ENCODE peak calls at places on chromosomes 1 and 21, in seven cellular contexts. P is NCI-H1436, L is WTC11, U is iris pigment epithelial cell, I is MM.1S, S is nephron progenitor cell, E is dorsolateral prefrontal cortex. O is an unnamed sample.

GRCh38 chr1:224298344-224299330 is 31.3 kb downstream of the NVL start:
- DNase-seq in P (no peak), L (no peak), S (no peak), I (no peak), U (no peak), E (no peak), O (no peak)

GRCh38 chr1:91765880-91766443 is 120.0 kb downstream of the TGFBR3 start:
- DNase-seq in U (peak; percentile 36), S (no peak), L (no peak), P (no peak), E (no peak), I (no peak), O (no peak)

GRCh38 chr1:71049951-71050598 is 2.5 kb upstream of the PTGER3 start:
- DNase-seq in I (peak; percentile 52), E (no peak), S (peak; percentile 21), L (no peak), P (peak; percentile 50), U (peak; percentile 73), O (no peak)

GRCh38 chr1:99650021-99650420 is 4.1 kb downstream of the PALMD start:
- DNase-seq in S (no peak), P (no peak), E (no peak), I (no peak), L (no peak), U (no peak), O (no peak)

GRCh38 chr21:37045139-37045538 is 27.7 kb downstream of the PIGP start:
- DNase-seq in U (no peak), P (no peak), S (no peak), I (peak; percentile 20), E (no peak), L (no peak), O (no peak)

GRCh38 chr21:36478207-36478701 is 1.7 kb downstream of the CLDN14 start:
- DNase-seq in S (no peak), U (peak; percentile 96), E (no peak), P (no peak), I (no peak), L (no peak), O (no peak)

GRCh38 chr1:246068619-246069509 is 438.2 kb downstream of the SMYD3 start:
- DNase-seq in P (no peak), S (no peak), U (no peak), L (no peak), I (no peak), E (no peak), O (no peak)

GRCh38 chr1:198798923-198799386 is 160.1 kb downstream of the PTPRC start:
- DNase-seq in L (no peak), I (no peak), S (no peak), P (no peak), E (no peak), U (no peak), O (no peak)

GRCh38 chr1:201602413-201603265 is 63.7 kb downstream of the NAV1 start:
- DNase-seq in U (peak; percentile 99), I (no peak), P (no peak), S (no peak), E (no peak), L (no peak), O (no peak)

GRCh38 chr21:27954806-27955205 is 987.9 kb upstream of the ADAMTS5 start:
- DNase-seq in P (no peak), U (peak; percentile 84), L (no peak), I (no peak), S (no peak), E (no peak), O (no peak)

GRCh38 chr1:220149742-220150141 is 55.8 kb downstream of the IARS2 start:
- DNase-seq in S (no peak), I (no peak), L (no peak), P (no peak), E (no peak), U (no peak), O (no peak)

GRCh38 chr1:230820568-230820967 is 47.8 kb downstream of the C1orf198 start:
- DNase-seq in L (no peak), U (no peak), P (no peak), E (peak; percentile 93), I (no peak), S (no peak), O (no peak)

GRCh38 chr1:161840363-161840762 is 74.2 kb downstream of the ATF6 start:
- DNase-seq in S (no peak), L (no peak), E (no peak), U (peak; percentile 71), P (no peak), I (no peak), O (no peak)

GRCh38 chr1:247211339-247211738 is 39.5 kb upstream of the ZNF124 start:
- DNase-seq in I (peak; percentile 11), S (no peak), L (no peak), E (no peak), P (no peak), U (no peak), O (no peak)

GRCh38 chr21:34517491-34518245 is 5.7 kb upstream of the KCNE1 start:
- DNase-seq in P (no peak), I (peak; percentile 20), E (no peak), L (no peak), U (no peak), S (no peak), O (no peak)

GRCh38 chr1:2888281-2888845 is 86.9 kb upstream of the TTC34 start:
- DNase-seq in S (no peak), L (no peak), U (no peak), E (no peak), P (no peak), I (no peak), O (no peak)

GRCh38 chr1:71223949-71224348 is 143.1 kb upstream of the ZRANB2 start:
- DNase-seq in U (no peak), E (no peak), S (no peak), P (no peak), I (no peak), L (no peak), O (no peak)

GRCh38 chr1:9630331-9631081 is 21.0 kb upstream of the PIK3CD start:
- DNase-seq in I (no peak), U (no peak), L (no peak), E (no peak), P (no peak), S (no peak), O (no peak)

GRCh38 chr1:28265577-28265976 is 6.3 kb downstream of the SESN2 start:
- DNase-seq in L (no peak), U (no peak), P (no peak), S (no peak), I (no peak), E (no peak), O (no peak)

GRCh38 chr1:215181518-215181917 is 99.0 kb downstream of the KCNK2 start:
- DNase-seq in E (no peak), L (no peak), I (no peak), S (no peak), U (peak; percentile 24), P (no peak), O (no peak)

GRCh38 chr1:53578358-53578757 is 119.2 kb downstream of the DMRTB1 start:
- DNase-seq in S (no peak), L (no peak), E (no peak), U (peak; percentile 61), I (no peak), P (no peak), O (no peak)

GRCh38 chr1:228014235-228014930 is 7.6 kb downstream of the WNT3A start:
- DNase-seq in S (no peak), L (no peak), P (no peak), E (peak; percentile 25), U (peak; percentile 20), I (no peak), O (no peak)

GRCh38 chr1:226406401-226406881 is 1.5 kb downstream of the PARP1 start:
- DNase-seq in L (no peak), E (no peak), S (no peak), I (peak; percentile 82), U (peak; percentile 27), P (no peak), O (no peak)

GRCh38 chr1:224639426-224639975 is 23.4 kb downstream of the CNIH3 start:
- DNase-seq in I (no peak), P (no peak), E (no peak), L (no peak), S (no peak), U (no peak), O (no peak)

GRCh38 chr1:162994921-162995320 is 74.2 kb upstream of the RGS4 start:
- DNase-seq in E (no peak), P (no peak), L (no peak), S (no peak), U (no peak), I (no peak), O (no peak)

GRCh38 chr1:236156512-236157208 is 14.3 kb downstream of the GPR137B start:
- DNase-seq in U (no peak), P (no peak), I (peak; percentile 67), L (no peak), S (no peak), E (no peak), O (no peak)

GRCh38 chr1:66764994-66765578 is 12.8 kb downstream of the DYNLT5 start:
- DNase-seq in S (peak; percentile 34), L (peak; percentile 16), P (peak; percentile 42), U (peak; percentile 68), I (peak; percentile 72), E (no peak), O (peak; percentile 85)

GRCh38 chr1:97364086-97364485 is 556.7 kb downstream of the DPYD start:
- DNase-seq in S (no peak), E (no peak), U (peak; percentile 77), L (no peak), I (no peak), P (no peak), O (no peak)

GRCh38 chr1:247357781-247358211 is 26.1 kb upstream of the ZNF496 start:
- DNase-seq in E (no peak), P (no peak), S (no peak), L (no peak), U (peak; percentile 49), I (no peak), O (no peak)

GRCh38 chr1:38330799-38331198 is 284.2 kb upstream of the POU3F1 start:
- DNase-seq in I (no peak), E (no peak), L (no peak), S (no peak), P (no peak), U (no peak), O (no peak)

GRCh38 chr1:32892368-32893197 is 6.3 kb downstream of the HPCA start:
- DNase-seq in E (peak; percentile 82), L (peak; percentile 92), P (peak; percentile 84), U (peak; percentile 12), S (peak; percentile 74), I (no peak), O (peak; percentile 78)

GRCh38 chr1:156860113-156860638 is 489 bp upstream of the NTRK1 start:
- DNase-seq in I (peak; percentile 54), P (peak; percentile 17), L (peak; percentile 76), U (peak; percentile 48), S (peak; percentile 75), E (no peak), O (peak; percentile 61)

GRCh38 chr1:202189919-202190715 is 3.5 kb upstream of the LGR6 start:
- DNase-seq in U (peak; percentile 24), S (no peak), E (no peak), L (peak; percentile 42), I (no peak), P (no peak), O (no peak)

GRCh38 chr1:233443040-233443439 is 115.5 kb downstream of the MAP3K21 start:
- DNase-seq in P (no peak), L (no peak), I (no peak), U (peak; percentile 7), S (no peak), E (no peak), O (no peak)

GRCh38 chr1:235883261-235883927 is 16.7 kb upstream of the LYST start:
- DNase-seq in E (peak; percentile 78), I (no peak), S (no peak), P (no peak), L (no peak), U (peak; percentile 96), O (peak; percentile 66)

GRCh38 chr1:111776397-111776796 is 20.7 kb downstream of the DDX20 start:
- DNase-seq in E (no peak), I (no peak), P (no peak), U (no peak), L (no peak), S (no peak), O (no peak)

GRCh38 chr1:145958734-145959133 is 917 bp upstream of the LIX1L start:
- DNase-seq in S (no peak), E (no peak), P (no peak), I (no peak), U (no peak), L (no peak), O (no peak)

O was measured in mucosa of descending colon.